ENCODE peak calls at places on chromosomes 2 and 18, in seven cellular contexts. One of them, this sample, is unnamed.

GRCh38 chr2:186770332-186770946 is 76.6 kb downstream of the FAM171B start:
- DNase-seq in mesenchymal stem cell: no peak
- DNase-seq in mesendoderm: no peak
- DNase-seq in IMR-90: no peak
- DNase-seq in H9: no peak
- DNase-seq in H1: no peak
- DNase-seq in trophoblast cell: no peak
- DNase-seq in this sample: no peak

GRCh38 chr2:149313512-149313972 is 16.8 kb upstream of the LYPD6 start:
- DNase-seq in mesenchymal stem cell: peak
- DNase-seq in mesendoderm: peak
- DNase-seq in IMR-90: peak
- DNase-seq in H9: peak
- DNase-seq in H1: no peak
- DNase-seq in trophoblast cell: peak
- DNase-seq in this sample: peak

GRCh38 chr18:30889582-30890301 is 152.8 kb downstream of the DSC3 start:
- DNase-seq in mesenchymal stem cell: peak
- DNase-seq in mesendoderm: peak
- DNase-seq in IMR-90: no peak
- DNase-seq in H9: peak
- DNase-seq in H1: no peak
- DNase-seq in trophoblast cell: peak
- DNase-seq in this sample: peak

GRCh38 chr2:179562330-179562885 is 297.8 kb upstream of the SESTD1 start:
- DNase-seq in mesenchymal stem cell: no peak
- DNase-seq in mesendoderm: no peak
- DNase-seq in IMR-90: no peak
- DNase-seq in H9: no peak
- DNase-seq in H1: no peak
- DNase-seq in trophoblast cell: no peak
- DNase-seq in this sample: no peak

GRCh38 chr2:230956827-230957755 is 32.0 kb upstream of the GPR55 start:
- DNase-seq in mesenchymal stem cell: peak
- DNase-seq in mesendoderm: peak
- DNase-seq in IMR-90: peak
- DNase-seq in H9: peak
- DNase-seq in H1: no peak
- DNase-seq in trophoblast cell: peak
- DNase-seq in this sample: peak

GRCh38 chr18:50203801-50204604 is 9.1 kb upstream of the MYO5B start:
- DNase-seq in mesenchymal stem cell: peak
- DNase-seq in mesendoderm: peak
- DNase-seq in IMR-90: peak
- DNase-seq in H9: peak
- DNase-seq in H1: no peak
- DNase-seq in trophoblast cell: peak
- DNase-seq in this sample: peak

GRCh38 chr2:20622731-20623130 is 28.2 kb downstream of the HS1BP3 start:
- DNase-seq in mesenchymal stem cell: no peak
- DNase-seq in mesendoderm: no peak
- DNase-seq in IMR-90: no peak
- DNase-seq in H9: no peak
- DNase-seq in H1: no peak
- DNase-seq in trophoblast cell: no peak
- DNase-seq in this sample: no peak

GRCh38 chr2:20201671-20202070 is 23.3 kb downstream of the SDC1 start:
- DNase-seq in mesenchymal stem cell: no peak
- DNase-seq in mesendoderm: no peak
- DNase-seq in IMR-90: no peak
- DNase-seq in H9: no peak
- DNase-seq in H1: no peak
- DNase-seq in trophoblast cell: no peak
- DNase-seq in this sample: no peak

GRCh38 chr2:75100691-75101236 is 98.6 kb downstream of the TACR1 start:
- DNase-seq in mesenchymal stem cell: no peak
- DNase-seq in mesendoderm: no peak
- DNase-seq in IMR-90: no peak
- DNase-seq in H9: no peak
- DNase-seq in H1: no peak
- DNase-seq in trophoblast cell: no peak
- DNase-seq in this sample: no peak

GRCh38 chr2:38057651-38058410 is 18.1 kb downstream of the CYP1B1 start:
- DNase-seq in mesenchymal stem cell: peak
- DNase-seq in mesendoderm: peak
- DNase-seq in IMR-90: no peak
- DNase-seq in H9: no peak
- DNase-seq in H1: no peak
- DNase-seq in trophoblast cell: peak
- DNase-seq in this sample: no peak

GRCh38 chr2:219358170-219359075 is 25.9 kb upstream of the RESP18 start:
- DNase-seq in mesenchymal stem cell: no peak
- DNase-seq in mesendoderm: no peak
- DNase-seq in IMR-90: no peak
- DNase-seq in H9: peak
- DNase-seq in H1: no peak
- DNase-seq in trophoblast cell: no peak
- DNase-seq in this sample: no peak

GRCh38 chr18:61679836-61680235 is 213.0 kb downstream of the RNF152 start:
- DNase-seq in mesenchymal stem cell: peak
- DNase-seq in mesendoderm: no peak
- DNase-seq in IMR-90: no peak
- DNase-seq in H9: no peak
- DNase-seq in H1: no peak
- DNase-seq in trophoblast cell: no peak
- DNase-seq in this sample: no peak

GRCh38 chr18:3097082-3097481 is 84.1 kb upstream of the LPIN2 start:
- DNase-seq in mesenchymal stem cell: no peak
- DNase-seq in mesendoderm: no peak
- DNase-seq in IMR-90: no peak
- DNase-seq in H9: no peak
- DNase-seq in H1: no peak
- DNase-seq in trophoblast cell: no peak
- DNase-seq in this sample: no peak

GRCh38 chr2:80126596-80127189 is 177.9 kb downstream of the LRRTM1 start:
- DNase-seq in mesenchymal stem cell: no peak
- DNase-seq in mesendoderm: no peak
- DNase-seq in IMR-90: peak
- DNase-seq in H9: no peak
- DNase-seq in H1: no peak
- DNase-seq in trophoblast cell: no peak
- DNase-seq in this sample: no peak

GRCh38 chr2:205772983-205773382 is 90.7 kb downstream of the NRP2 start:
- DNase-seq in mesenchymal stem cell: no peak
- DNase-seq in mesendoderm: no peak
- DNase-seq in IMR-90: no peak
- DNase-seq in H9: no peak
- DNase-seq in H1: no peak
- DNase-seq in trophoblast cell: no peak
- DNase-seq in this sample: no peak

GRCh38 chr2:151760139-151760650 is 25.9 kb upstream of the NEB start:
- DNase-seq in mesenchymal stem cell: no peak
- DNase-seq in mesendoderm: peak
- DNase-seq in IMR-90: no peak
- DNase-seq in H9: no peak
- DNase-seq in H1: peak
- DNase-seq in trophoblast cell: peak
- DNase-seq in this sample: peak

GRCh38 chr2:55118643-55119065 is 68.4 kb upstream of the RTN4 start:
- DNase-seq in mesenchymal stem cell: no peak
- DNase-seq in mesendoderm: peak
- DNase-seq in IMR-90: no peak
- DNase-seq in H9: no peak
- DNase-seq in H1: no peak
- DNase-seq in trophoblast cell: no peak
- DNase-seq in this sample: no peak

GRCh38 chr18:25005602-25006375 is 346.2 kb downstream of the ZNF521 start:
- DNase-seq in mesenchymal stem cell: peak
- DNase-seq in mesendoderm: no peak
- DNase-seq in IMR-90: peak
- DNase-seq in H9: no peak
- DNase-seq in H1: no peak
- DNase-seq in trophoblast cell: no peak
- DNase-seq in this sample: no peak

GRCh38 chr2:218852911-218853667 is 6.5 kb upstream of the WNT6 start:
- DNase-seq in mesenchymal stem cell: peak
- DNase-seq in mesendoderm: peak
- DNase-seq in IMR-90: peak
- DNase-seq in H9: peak
- DNase-seq in H1: peak
- DNase-seq in trophoblast cell: peak
- DNase-seq in this sample: peak

GRCh38 chr2:176419591-176420071 is 150.4 kb downstream of the MTX2 start:
- DNase-seq in mesenchymal stem cell: peak
- DNase-seq in mesendoderm: no peak
- DNase-seq in IMR-90: peak
- DNase-seq in H9: no peak
- DNase-seq in H1: no peak
- DNase-seq in trophoblast cell: peak
- DNase-seq in this sample: no peak

GRCh38 chr2:26162963-26163362 is 9.9 kb upstream of the GAREM2 start:
- DNase-seq in mesenchymal stem cell: no peak
- DNase-seq in mesendoderm: no peak
- DNase-seq in IMR-90: no peak
- DNase-seq in H9: no peak
- DNase-seq in H1: no peak
- DNase-seq in trophoblast cell: no peak
- DNase-seq in this sample: no peak

GRCh38 chr18:23066060-23066459 is 69.2 kb upstream of the CABLES1 start:
- DNase-seq in mesenchymal stem cell: peak
- DNase-seq in mesendoderm: no peak
- DNase-seq in IMR-90: peak
- DNase-seq in H9: no peak
- DNase-seq in H1: no peak
- DNase-seq in trophoblast cell: no peak
- DNase-seq in this sample: no peak

GRCh38 chr2:207434288-207434687 is 95.5 kb upstream of the CREB1 start:
- DNase-seq in mesenchymal stem cell: no peak
- DNase-seq in mesendoderm: no peak
- DNase-seq in IMR-90: no peak
- DNase-seq in H9: no peak
- DNase-seq in H1: no peak
- DNase-seq in trophoblast cell: no peak
- DNase-seq in this sample: no peak

GRCh38 chr2:128599700-128600099 is 281.0 kb upstream of the HS6ST1 start:
- DNase-seq in mesenchymal stem cell: no peak
- DNase-seq in mesendoderm: no peak
- DNase-seq in IMR-90: no peak
- DNase-seq in H9: peak
- DNase-seq in H1: no peak
- DNase-seq in trophoblast cell: no peak
- DNase-seq in this sample: no peak

GRCh38 chr18:48161911-48162698 is 231.6 kb upstream of the SMAD2 start:
- DNase-seq in mesenchymal stem cell: no peak
- DNase-seq in mesendoderm: peak
- DNase-seq in IMR-90: no peak
- DNase-seq in H9: peak
- DNase-seq in H1: no peak
- DNase-seq in trophoblast cell: no peak
- DNase-seq in this sample: no peak

GRCh38 chr2:104736026-104736425 is 117.9 kb upstream of the POU3F3 start:
- DNase-seq in mesenchymal stem cell: no peak
- DNase-seq in mesendoderm: no peak
- DNase-seq in IMR-90: no peak
- DNase-seq in H9: no peak
- DNase-seq in H1: no peak
- DNase-seq in trophoblast cell: no peak
- DNase-seq in this sample: no peak
- H4K8ac ChIP-seq in mesenchymal stem cell: no peak
- H4K8ac ChIP-seq in mesendoderm: no peak
- H4K8ac ChIP-seq in IMR-90: no peak
- H4K8ac ChIP-seq in H9: no peak
- H4K8ac ChIP-seq in H1: peak
- H4K8ac ChIP-seq in trophoblast cell: no peak
- H4K8ac ChIP-seq in this sample: no peak

GRCh38 chr18:68017385-68017784 is 500.9 kb upstream of the DSEL start:
- DNase-seq in mesenchymal stem cell: no peak
- DNase-seq in mesendoderm: peak
- DNase-seq in IMR-90: no peak
- DNase-seq in H9: no peak
- DNase-seq in H1: no peak
- DNase-seq in trophoblast cell: peak
- DNase-seq in this sample: no peak
- H3K18ac ChIP-seq in mesenchymal stem cell: no peak
- H3K18ac ChIP-seq in mesendoderm: no peak
- H3K18ac ChIP-seq in IMR-90: no peak
- H3K18ac ChIP-seq in H9: no peak
- H3K18ac ChIP-seq in H1: no peak
- H3K18ac ChIP-seq in trophoblast cell: no peak
- H3K18ac ChIP-seq in this sample: no peak

GRCh38 chr2:201433389-201433995 is 17.8 kb downstream of the TRAK2 start:
- DNase-seq in mesenchymal stem cell: no peak
- DNase-seq in mesendoderm: peak
- DNase-seq in IMR-90: no peak
- DNase-seq in H9: no peak
- DNase-seq in H1: no peak
- DNase-seq in trophoblast cell: no peak
- DNase-seq in this sample: no peak

GRCh38 chr2:201440182-201440581 is 11.1 kb downstream of the TRAK2 start:
- DNase-seq in mesenchymal stem cell: no peak
- DNase-seq in mesendoderm: peak
- DNase-seq in IMR-90: no peak
- DNase-seq in H9: no peak
- DNase-seq in H1: no peak
- DNase-seq in trophoblast cell: peak
- DNase-seq in this sample: no peak

GRCh38 chr2:201432038-201432437 is 19.2 kb downstream of the TRAK2 start:
- DNase-seq in mesenchymal stem cell: peak
- DNase-seq in mesendoderm: no peak
- DNase-seq in IMR-90: peak
- DNase-seq in H9: no peak
- DNase-seq in H1: no peak
- DNase-seq in trophoblast cell: no peak
- DNase-seq in this sample: no peak

GRCh38 chr2:201432551-201433388 is 18.5 kb downstream of the TRAK2 start:
- DNase-seq in mesenchymal stem cell: peak
- DNase-seq in mesendoderm: peak
- DNase-seq in IMR-90: peak
- DNase-seq in H9: no peak
- DNase-seq in H1: no peak
- DNase-seq in trophoblast cell: no peak
- DNase-seq in this sample: no peak

GRCh38 chr2:201436141-201436540 is 15.1 kb downstream of the TRAK2 start:
- DNase-seq in mesenchymal stem cell: no peak
- DNase-seq in mesendoderm: no peak
- DNase-seq in IMR-90: no peak
- DNase-seq in H9: no peak
- DNase-seq in H1: no peak
- DNase-seq in trophoblast cell: no peak
- DNase-seq in this sample: no peak
- H4K8ac ChIP-seq in mesenchymal stem cell: no peak
- H4K8ac ChIP-seq in mesendoderm: no peak
- H4K8ac ChIP-seq in IMR-90: no peak
- H4K8ac ChIP-seq in H9: no peak
- H4K8ac ChIP-seq in H1: no peak
- H4K8ac ChIP-seq in trophoblast cell: no peak
- H4K8ac ChIP-seq in this sample: no peak

DNA sequence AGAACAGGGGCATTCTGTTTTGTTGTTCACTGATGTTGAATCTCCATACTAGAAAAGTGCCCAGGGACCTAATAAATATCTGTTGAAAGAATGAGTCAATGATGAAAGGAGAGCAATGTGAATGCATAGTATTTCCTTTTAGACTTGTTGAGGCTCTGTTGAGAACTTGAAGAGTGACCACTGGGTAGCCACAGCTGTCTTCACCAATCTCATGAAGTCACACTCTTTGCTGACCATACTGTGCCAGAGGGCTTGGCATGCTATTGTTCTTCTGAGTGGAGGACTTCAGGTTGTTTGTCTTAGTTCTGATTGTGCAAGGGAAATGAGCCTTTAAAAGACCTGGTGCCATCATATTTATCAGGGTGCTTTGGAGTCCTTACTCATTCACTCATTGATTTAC is 41.6 kb upstream of the NT5C1B start:
- DNase-seq in mesenchymal stem cell: no peak
- DNase-seq in mesendoderm: no peak
- DNase-seq in IMR-90: no peak
- DNase-seq in H9: no peak
- DNase-seq in H1: no peak
- DNase-seq in trophoblast cell: no peak
- DNase-seq in this sample: no peak
- H3K18ac ChIP-seq in mesenchymal stem cell: no peak
- H3K18ac ChIP-seq in mesendoderm: no peak
- H3K18ac ChIP-seq in IMR-90: peak
- H3K18ac ChIP-seq in H9: no peak
- H3K18ac ChIP-seq in H1: no peak
- H3K18ac ChIP-seq in trophoblast cell: no peak
- H3K18ac ChIP-seq in this sample: no peak

This sample was measured in neuronal stem cell.